ENCODE peak calls at places on chromosomes 7 and 10, in six cellular contexts. K, A, V, S, J and N are unnamed samples. For H3K4me1, the result is how much of the 10 kb centered on the place peaks cover.

GRCh38 chr7:22980422-22980821 is 33.5 kb downstream of the HYCC1 start:
- DNase-seq in K (no peak), V (no peak), A (no peak), J (no peak), S (peak), N (no peak)

GRCh38 chr7:90625562-90625961 is 29.4 kb downstream of the CDK14 start:
- DNase-seq in A (no peak), V (peak), S (no peak), J (peak), K (no peak), N (peak)

GRCh38 chr7:101754432-101755159 is 62.8 kb upstream of the CUX1 start:
- DNase-seq in S (peak), A (peak), J (no peak), K (no peak), V (peak), N (no peak)

GRCh38 chr7:34991938-34992840 is 45.1 kb downstream of the DPY19L1 start:
- DNase-seq in S (peak), K (no peak), A (no peak), V (no peak), J (no peak), N (no peak)

GRCh38 chr7:66430164-66430545 is 198.5 kb upstream of the KCTD7 start:
- DNase-seq in A (no peak), K (no peak), J (no peak), S (no peak), V (no peak), N (no peak)

GRCh38 chr10:96651998-96652431 is 65.2 kb upstream of the TM9SF3 start:
- DNase-seq in S (no peak), A (no peak), K (no peak), V (no peak), J (no peak), N (no peak)

GRCh38 chr10:121994429-121994881 is 5.5 kb downstream of the TACC2 start:
- DNase-seq in V (peak), K (peak), A (no peak), J (no peak), S (peak), N (peak)

GRCh38 chr7:151009340-151010001 is 14.8 kb downstream of the ATG9B start:
- DNase-seq in A (no peak), J (no peak), K (no peak), S (no peak), V (no peak), N (no peak)

GRCh38 chr10:6542999-6543430 is 37.1 kb downstream of the PRKCQ start:
- DNase-seq in K (no peak), S (no peak), V (no peak), A (no peak), J (no peak), N (no peak)

GRCh38 chr7:114540291-114540690 is 125.7 kb downstream of the FOXP2 start:
- DNase-seq in S (no peak), A (no peak), J (no peak), K (no peak), V (no peak), N (no peak)

GRCh38 chr10:26697163-26697921 is at the start of gene PDSS1:
- DNase-seq in V (peak), K (peak), A (peak), S (peak), J (peak), N (peak)

GRCh38 chr10:92757066-92757716 is 67.4 kb downstream of the HHEX start:
- DNase-seq in S (peak), A (peak), K (peak), V (peak), J (no peak), N (peak)

GRCh38 chr7:55477781-55478374 is 94.4 kb downstream of the VOPP1 start:
- DNase-seq in A (no peak), V (no peak), J (no peak), S (peak), K (no peak), N (no peak)

GRCh38 chr7:107091306-107091705 is 46.8 kb downstream of the PRKAR2B start:
- DNase-seq in S (no peak), A (no peak), J (no peak), K (no peak), V (no peak), N (no peak)

GRCh38 chr10:6203331-6204062 is 765 bp downstream of the PFKFB3 start:
- DNase-seq in V (peak), A (peak), J (peak), S (peak), K (no peak), N (peak)

GRCh38 chr7:17506601-17507000 is 208.1 kb downstream of the AHR start:
- DNase-seq in A (no peak), K (no peak), S (no peak), J (no peak), V (no peak), N (no peak)

GRCh38 chr10:12214763-12215218 is 18.8 kb downstream of the CDC123 start:
- DNase-seq in J (peak), A (peak), S (peak), V (no peak), K (no peak), N (no peak)

DNA sequence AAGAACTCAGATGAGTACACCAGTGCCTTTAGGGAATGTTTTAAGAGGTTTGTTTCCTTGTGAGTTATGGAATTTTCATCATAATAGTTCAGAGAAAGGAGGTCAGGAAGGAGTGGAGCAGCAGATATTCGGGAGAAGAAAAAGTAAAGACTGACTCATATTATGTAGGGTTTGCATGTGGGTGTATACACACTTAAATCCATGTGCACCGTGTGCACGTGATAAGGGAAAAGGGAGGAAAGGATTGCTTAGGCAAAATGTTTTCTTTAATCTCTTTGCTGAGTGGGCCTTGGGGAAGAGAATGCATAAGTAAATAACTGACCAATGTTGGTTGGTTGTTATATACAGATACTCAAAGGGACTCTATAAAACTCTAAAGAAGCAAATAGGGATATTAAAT is 30.2 kb downstream of the PLCE1 start:
- DNase-seq in S (no peak), V (no peak), J (no peak), K (no peak), A (no peak), N (no peak)
- H3K4me1 ChIP-seq in S (under half), V (under half), J (under half), K (under half), A (under half), N (under half)

DNA sequence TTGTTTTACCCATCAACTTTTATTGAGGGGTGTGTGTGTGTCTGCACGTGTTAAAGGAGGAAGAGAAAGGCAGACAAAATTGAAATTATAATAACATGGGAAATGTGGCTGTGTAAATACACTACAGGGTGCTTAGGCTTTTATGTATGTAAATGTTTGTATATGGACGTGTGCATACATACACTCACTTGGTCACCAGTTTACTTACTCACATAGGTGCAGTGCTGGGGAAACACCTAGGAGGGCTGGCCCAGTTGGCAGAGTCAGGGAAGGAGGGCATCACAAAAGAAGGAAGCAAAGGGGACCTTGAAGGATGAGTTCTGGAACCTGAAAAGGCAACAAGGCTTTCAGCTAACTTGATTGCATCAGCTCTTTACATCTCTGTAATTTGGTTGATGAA is 10.0 kb downstream of the WDR11 start:
- DNase-seq in J (no peak), A (no peak), V (no peak), K (no peak), S (no peak), N (no peak)
- H3K4me1 ChIP-seq in J (under half), A (under half), V (under half), K (under half), S (under half), N (under half)

DNA sequence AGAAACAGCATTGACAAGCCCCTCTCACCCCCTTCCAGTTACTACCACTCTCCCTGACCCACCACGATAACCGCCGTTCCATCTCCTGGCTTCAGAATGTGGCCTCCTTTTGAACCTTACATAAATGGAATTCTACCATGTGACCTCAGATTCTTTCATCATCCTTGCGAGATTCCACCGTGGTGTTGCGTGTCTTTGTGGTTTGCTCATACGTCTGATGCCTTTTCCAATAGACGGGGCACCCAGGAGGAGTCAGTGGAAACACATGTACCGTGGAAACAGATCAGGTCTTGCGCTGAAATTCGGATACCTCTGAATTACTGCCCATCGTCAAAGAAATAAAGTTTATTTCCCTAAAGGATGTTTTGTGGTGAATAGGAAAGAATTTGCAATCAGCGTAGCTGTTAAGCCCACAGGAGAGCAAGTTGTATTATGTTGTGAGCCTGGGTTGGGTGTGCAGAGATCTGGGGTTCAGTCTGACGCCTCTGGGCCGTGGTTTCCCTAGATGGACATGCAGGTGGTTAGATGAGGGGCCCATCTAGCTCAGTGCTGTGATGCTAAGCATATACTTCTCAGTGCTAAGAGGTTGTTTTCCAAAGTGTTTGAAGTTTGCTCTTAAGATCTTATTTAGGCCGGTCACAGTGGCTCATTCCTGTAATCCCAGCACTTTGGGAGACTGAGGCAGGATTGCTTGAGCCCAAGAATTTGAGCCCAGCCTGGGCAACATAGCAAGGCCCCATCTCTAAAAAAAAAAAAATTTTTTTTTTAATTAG is 29.1 kb downstream of the GTF2IRD1 start:
- DNase-seq in J (no peak), A (peak), V (peak), S (peak), K (peak), N (no peak)
- H3K4me1 ChIP-seq in J (under half), A (half or more), V (under half), S (half or more), K (half or more), N (half or more)

GRCh38 chr10:14547826-14548225 is 217.1 kb upstream of the FRMD4A start:
- DNase-seq in J (peak), S (no peak), K (no peak), V (no peak), A (no peak), N (no peak)

GRCh38 chr10:14548970-14549369 is 218.2 kb upstream of the FRMD4A start:
- DNase-seq in J (no peak), V (no peak), K (no peak), A (no peak), S (no peak), N (no peak)

GRCh38 chr10:14548474-14548873 is 217.8 kb upstream of the FRMD4A start:
- DNase-seq in A (no peak), S (no peak), V (no peak), K (no peak), J (no peak), N (no peak)

GRCh38 chr10:14550471-14550941 is 219.8 kb upstream of the FRMD4A start:
- DNase-seq in S (no peak), K (no peak), J (no peak), V (no peak), A (no peak), N (no peak)

GRCh38 chr10:14549496-14549895 is 218.8 kb upstream of the FRMD4A start:
- DNase-seq in K (no peak), S (no peak), V (no peak), A (no peak), J (no peak), N (no peak)
- H3K4me1 ChIP-seq in K (under half), S (under half), V (under half), A (half or more), J (under half), N (under half)

DNA sequence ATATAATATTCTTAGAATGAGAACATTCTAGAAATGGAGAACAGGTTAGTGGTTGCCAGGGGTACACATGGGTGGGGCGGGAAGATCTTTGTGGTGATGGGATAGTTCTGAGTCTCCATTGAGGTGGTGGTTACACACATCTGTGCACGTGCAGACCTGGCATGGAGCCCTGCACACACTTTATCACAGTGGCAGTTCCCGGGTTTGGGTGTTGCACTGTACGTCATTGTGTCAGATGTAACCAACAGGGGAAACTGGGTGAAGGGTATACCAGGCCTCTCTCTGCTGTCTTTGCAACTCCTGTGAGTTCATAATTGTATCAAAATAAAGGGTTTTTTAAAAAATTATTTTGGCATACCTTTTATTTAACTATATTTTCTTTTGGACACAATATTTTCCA is 51.1 kb downstream of the LMTK2 start:
- DNase-seq in A (no peak), S (no peak), J (no peak), K (no peak), V (no peak), N (no peak)
- H3K4me1 ChIP-seq in A (under half), S (under half), J (under half), K (under half), V (under half), N (under half)

DNA sequence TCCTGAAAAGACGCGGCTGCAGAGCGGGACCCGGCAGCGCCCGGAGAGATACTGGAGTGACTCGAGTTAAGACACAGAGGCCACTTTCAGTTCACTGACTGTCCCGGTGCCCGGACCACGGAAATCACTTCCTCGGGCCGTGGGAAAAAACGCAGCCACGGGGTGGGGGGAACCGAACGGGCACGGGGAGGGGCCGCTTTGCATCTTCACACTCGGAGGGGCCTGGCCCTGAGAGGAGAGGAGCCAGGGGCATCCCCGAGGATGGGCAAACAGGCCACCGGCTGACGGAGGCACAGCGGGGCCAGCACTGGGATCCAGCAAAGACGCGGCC is 85.5 kb downstream of the FOXL3 start:
- DNase-seq in K (no peak), A (no peak), V (peak), S (no peak), J (no peak), N (no peak)
- H3K4me1 ChIP-seq in K (under half), A (under half), V (under half), S (under half), J (under half), N (under half)

DNA sequence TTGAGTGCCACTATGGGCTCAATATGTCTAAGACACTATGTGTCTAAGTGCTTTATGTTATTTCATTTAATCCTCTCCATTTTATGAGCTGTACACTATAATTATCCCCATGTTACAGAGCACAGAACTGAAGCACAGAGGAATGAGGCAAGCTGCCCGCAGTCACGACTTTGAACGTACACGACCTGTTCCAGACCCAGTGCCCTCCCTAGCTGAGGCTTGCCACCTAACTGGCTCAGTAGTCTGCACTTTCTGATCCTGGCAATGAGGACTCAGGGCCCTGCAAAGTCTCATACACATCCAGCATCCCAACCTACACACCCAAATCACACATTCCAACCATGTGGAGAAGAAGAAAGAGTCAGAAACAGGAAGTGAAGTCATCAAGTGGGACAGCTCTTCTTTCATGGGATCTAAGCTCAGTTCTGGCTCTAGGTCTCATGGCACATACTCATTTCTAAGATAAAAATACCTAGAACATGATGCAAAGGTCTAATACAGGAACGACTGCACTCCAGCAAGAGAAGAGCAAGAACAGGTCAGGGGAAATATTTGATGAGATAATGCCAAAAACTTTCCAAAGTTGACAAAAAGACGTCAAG is 42.4 kb upstream of the DDC start:
- DNase-seq in K (no peak), A (no peak), J (no peak), S (no peak), V (no peak), N (no peak)
- H3K4me1 ChIP-seq in K (under half), A (under half), J (under half), S (under half), V (under half), N (under half)

DNA sequence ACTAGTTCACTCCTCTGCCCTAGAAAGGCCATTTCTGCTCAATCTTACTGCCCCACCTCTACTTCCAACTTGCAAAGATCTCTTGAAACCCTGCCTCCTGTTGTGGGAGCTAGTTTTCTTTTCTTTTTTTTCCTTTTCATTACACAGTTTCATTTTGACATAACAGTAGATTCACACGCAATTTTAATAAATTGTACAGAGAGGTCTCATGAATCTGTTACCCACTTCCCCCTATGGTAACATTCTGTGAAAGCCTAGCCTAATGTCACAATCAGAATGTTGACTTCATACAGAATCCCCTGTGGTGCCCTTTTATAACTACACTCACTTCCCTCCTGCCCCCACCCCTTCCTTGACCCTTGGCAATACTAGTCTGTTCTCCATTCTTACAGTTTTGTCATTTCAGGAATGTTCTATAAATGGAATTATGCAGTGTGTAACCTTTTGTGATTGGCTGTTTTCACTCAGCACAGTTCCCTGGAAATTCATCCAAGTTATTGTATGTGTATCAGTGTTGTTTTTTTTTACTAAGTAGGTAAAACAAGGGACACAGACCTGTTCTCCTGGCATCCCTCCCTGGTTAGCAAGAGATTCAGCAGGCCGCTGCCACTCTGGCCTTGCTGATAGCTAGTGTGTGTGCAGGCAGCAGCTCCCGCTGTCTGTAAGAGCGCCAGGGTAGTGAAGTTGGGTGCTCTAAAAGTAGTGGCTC is 21.5 kb downstream of the CHST3 start:
- DNase-seq in V (no peak), A (no peak), J (no peak), K (no peak), S (no peak), N (no peak)
- H3K4me1 ChIP-seq in V (under half), A (under half), J (under half), K (under half), S (under half), N (half or more)

DNA sequence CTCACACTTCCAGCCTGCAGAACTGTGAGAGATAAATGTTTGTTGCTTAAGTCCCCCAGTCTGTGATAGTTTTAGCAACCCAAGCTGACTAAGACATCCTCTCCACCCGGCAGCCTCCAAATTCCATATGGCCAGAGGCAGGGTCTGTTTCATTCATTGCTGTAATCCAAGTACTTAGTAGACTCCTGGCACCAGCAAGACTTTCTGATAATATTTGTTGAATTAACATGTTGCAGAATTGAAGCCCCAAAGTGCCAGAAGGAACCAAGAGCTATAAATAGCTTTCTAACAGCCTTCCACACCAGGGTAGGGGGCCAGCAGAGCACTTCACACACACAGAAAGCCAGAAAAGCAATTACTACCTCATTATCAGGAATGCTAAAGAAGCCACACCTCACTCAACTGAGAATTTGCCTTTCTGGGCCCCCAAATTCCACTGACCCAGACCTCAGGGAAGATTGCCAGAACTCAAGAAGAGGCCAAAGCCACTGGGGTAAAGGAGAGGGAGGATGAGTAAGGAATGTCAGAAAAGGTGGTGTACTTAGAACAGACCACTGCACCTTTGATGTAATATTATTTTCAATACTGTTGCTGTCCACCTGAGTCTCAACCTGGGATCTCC is 5.7 kb downstream of the NOD1 start:
- DNase-seq in V (no peak), K (no peak), S (no peak), A (no peak), J (no peak), N (no peak)
- H3K4me1 ChIP-seq in V (under half), K (under half), S (under half), A (half or more), J (under half), N (half or more)